ENCODE peak calls at places on chromosomes 12 and 14, in seven cellular contexts. J is PC-3, H is astrocyte, B is H9, G is suprapubic skin, V is thoracic aorta, A is psoas muscle. K is an unnamed sample. For H3K4me1, the result is how much of the 10 kb centered on the place peaks cover.

GRCh38 chr12:119505001-119505400 is 88.6 kb upstream of the TMEM233 start:
- DNase-seq in B (no peak), V (no peak), G (no peak), J (peak), H (peak), A (no peak), K (no peak)

GRCh38 chr12:26334621-26335124 is 139.3 kb downstream of the SSPN start:
- DNase-seq in B (no peak), A (no peak), H (no peak), J (peak), V (no peak), G (no peak), K (no peak)

GRCh38 chr12:117014342-117014887 is 84.8 kb downstream of the TESC start:
- DNase-seq in V (no peak), B (no peak), J (no peak), A (no peak), H (no peak), G (no peak), K (no peak)

GRCh38 chr12:118760623-118761022 is 220.7 kb upstream of the SRRM4 start:
- DNase-seq in V (no peak), G (no peak), B (no peak), H (no peak), J (no peak), A (no peak), K (no peak)

GRCh38 chr12:38544357-38545066 is 227.9 kb downstream of the ALG10B start:
- DNase-seq in H (no peak), V (no peak), J (no peak), A (no peak), B (peak), G (no peak), K (no peak)

GRCh38 chr12:110179291-110179690 is 55.1 kb downstream of the IFT81 start:
- DNase-seq in H (peak), G (no peak), A (no peak), J (peak), V (no peak), B (no peak), K (no peak)

GRCh38 chr12:82942521-82942920 is 255.8 kb downstream of the TMTC2 start:
- DNase-seq in B (no peak), G (no peak), V (no peak), H (no peak), J (no peak), A (no peak), K (no peak)

GRCh38 chr12:68185598-68185997 is 26.1 kb upstream of the IFNG start:
- DNase-seq in V (no peak), A (no peak), B (no peak), H (no peak), G (no peak), J (no peak), K (no peak)

GRCh38 chr14:104132981-104133380 is 5.4 kb upstream of the KIF26A start:
- DNase-seq in A (peak), J (no peak), G (no peak), V (no peak), B (peak), H (no peak), K (no peak)

GRCh38 chr12:54404061-54405004 is 14.7 kb downstream of the ITGA5 start:
- DNase-seq in V (no peak), H (no peak), A (peak), B (peak), G (no peak), J (peak), K (peak)

GRCh38 chr14:100594625-100594951 is 7.4 kb upstream of the BEGAIN start:
- DNase-seq in J (no peak), A (no peak), V (no peak), G (no peak), B (no peak), H (no peak), K (no peak)

GRCh38 chr12:10310926-10311705 is 3.4 kb downstream of the KLRD1 start:
- DNase-seq in H (peak), G (no peak), A (no peak), V (no peak), B (no peak), J (peak), K (no peak)

GRCh38 chr12:94867066-94867855 is 136.2 kb downstream of the NDUFA12 start:
- DNase-seq in B (no peak), V (no peak), A (no peak), J (no peak), H (peak), G (no peak), K (no peak)

GRCh38 chr14:58177125-58177524 is 22.8 kb upstream of the ACTR10 start:
- DNase-seq in V (no peak), A (no peak), B (no peak), G (no peak), H (no peak), J (no peak), K (no peak)

GRCh38 chr12:57240926-57241555 is 9.9 kb downstream of the STAC3 start:
- DNase-seq in H (no peak), V (no peak), J (peak), A (peak), B (peak), G (no peak), K (no peak)

GRCh38 chr14:100680439-100681051 is 46.1 kb upstream of the DLK1 start:
- DNase-seq in H (no peak), J (no peak), B (no peak), A (peak), G (no peak), V (no peak), K (no peak)

GRCh38 chr12:85157023-85157626 is 121.0 kb downstream of the LRRIQ1 start:
- DNase-seq in H (no peak), J (no peak), B (no peak), A (no peak), G (no peak), V (no peak), K (no peak)

GRCh38 chr14:50719911-50720759 is 52.0 kb upstream of the SAV1 start:
- DNase-seq in H (peak), V (no peak), B (no peak), G (no peak), J (no peak), A (no peak), K (no peak)

GRCh38 chr14:23069413-23069806 is 12.1 kb upstream of the CDH24 start:
- DNase-seq in V (no peak), B (no peak), H (no peak), G (peak), J (no peak), A (no peak), K (no peak)
- H3K4me1 ChIP-seq in V (under half), B (under half), H (under half), G (half or more), J (under half), A (under half), K (under half)

GRCh38 chr12:96392397-96392796 is 7.8 kb downstream of the CDK17 start:
- DNase-seq in J (no peak), A (no peak), H (peak), V (no peak), B (no peak), G (no peak), K (no peak)

GRCh38 chr12:96383371-96383770 is 16.9 kb downstream of the CDK17 start:
- DNase-seq in V (no peak), J (no peak), A (no peak), B (no peak), H (no peak), G (no peak), K (no peak)

GRCh38 chr12:96383991-96384390 is 16.2 kb downstream of the CDK17 start:
- DNase-seq in H (peak), B (no peak), V (no peak), J (no peak), A (no peak), G (no peak), K (no peak)

GRCh38 chr12:96387981-96388380 is 12.3 kb downstream of the CDK17 start:
- DNase-seq in G (no peak), B (no peak), V (no peak), H (no peak), J (no peak), A (no peak), K (no peak)

DNA sequence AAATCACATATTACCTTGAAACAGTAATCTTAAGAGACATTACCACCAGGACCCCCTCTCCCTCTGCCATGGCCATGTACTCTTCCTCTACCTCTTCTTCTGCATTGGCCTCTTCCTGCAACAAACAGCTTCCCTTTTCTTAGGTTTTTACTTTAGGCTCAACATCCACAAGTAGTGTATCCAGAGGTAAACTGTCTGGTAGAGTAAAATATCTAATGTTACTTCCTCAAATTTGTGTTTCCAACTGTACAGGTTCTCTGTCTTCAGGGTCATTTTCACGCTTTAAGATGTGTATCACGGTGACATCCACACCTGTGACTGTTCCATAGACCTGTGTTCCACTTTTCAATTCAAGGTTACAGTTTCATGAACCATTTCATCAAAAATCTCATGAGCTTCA is 13.4 kb downstream of the CDK17 start:
- DNase-seq in B (no peak), A (no peak), J (no peak), H (no peak), G (no peak), V (no peak), K (no peak)
- H3K4me1 ChIP-seq in B (under half), A (under half), J (under half), H (under half), G (under half), V (under half), K (under half)

GRCh38 chr12:120844297-120844696 is 59.9 kb downstream of the SPPL3 start:
- DNase-seq in A (no peak), G (no peak), H (no peak), B (no peak), V (no peak), J (no peak), K (no peak)

GRCh38 chr12:120847392-120848157 is 56.6 kb downstream of the SPPL3 start:
- DNase-seq in A (no peak), B (no peak), J (peak), H (no peak), G (no peak), V (no peak), K (no peak)

GRCh38 chr12:120846721-120847120 is 57.4 kb downstream of the SPPL3 start:
- DNase-seq in H (no peak), B (no peak), A (no peak), V (no peak), J (peak), G (no peak), K (no peak)

GRCh38 chr12:120844768-120845449 is 59.2 kb downstream of the SPPL3 start:
- DNase-seq in H (no peak), G (no peak), V (no peak), J (no peak), B (no peak), A (no peak), K (no peak)

GRCh38 chr12:120845696-120846095 is 58.5 kb downstream of the SPPL3 start:
- DNase-seq in B (no peak), G (no peak), H (no peak), A (no peak), J (no peak), V (no peak), K (no peak)
- H3K4me1 ChIP-seq in B (under half), G (half or more), H (under half), A (half or more), J (under half), V (under half), K (under half)

DNA sequence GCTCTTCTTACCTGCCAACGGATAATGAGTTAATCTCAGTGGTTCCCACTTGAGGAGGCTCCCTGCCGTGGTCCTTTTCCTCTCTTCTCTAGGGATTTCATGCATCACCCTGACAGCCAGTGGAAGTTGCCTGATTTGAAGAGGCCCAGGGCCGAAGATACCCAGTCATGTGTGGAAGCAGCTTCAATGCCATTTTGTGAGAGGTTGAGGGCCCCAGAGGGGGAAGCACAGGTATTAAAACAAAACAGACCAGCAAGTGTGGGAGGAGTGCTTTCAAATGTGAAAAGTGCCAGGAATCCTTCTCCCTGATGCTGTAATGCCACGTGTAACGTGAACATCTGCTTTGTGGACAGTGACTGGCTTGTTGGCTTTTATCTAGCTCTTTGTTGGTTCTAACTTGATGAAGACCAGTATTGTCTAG is 1.5 kb downstream of the TCP11L2 start:
- DNase-seq in V (no peak), J (no peak), H (no peak), A (no peak), G (no peak), B (no peak), K (no peak)
- H3K4me1 ChIP-seq in V (under half), J (under half), H (under half), A (half or more), G (half or more), B (under half), K (under half)

GRCh38 chr12:98372340-98373018 is 142.9 kb upstream of the TMPO start:
- DNase-seq in J (no peak), B (no peak), G (no peak), V (no peak), A (no peak), H (no peak), K (no peak)
- H3K4me1 ChIP-seq in J (under half), B (under half), G (under half), V (under half), A (under half), H (under half), K (under half)

GRCh38 chr12:124750787-124751471 is 112.7 kb downstream of the SCARB1 start:
- DNase-seq in J (no peak), A (no peak), V (no peak), B (peak), H (no peak), G (no peak), K (no peak)
- H3K4me1 ChIP-seq in J (under half), A (under half), V (under half), B (under half), H (under half), G (under half), K (half or more)

K was measured in Panc1.